ENCODE peak calls at places on chromosome 16, in six cellular contexts. One of them, this sample, is unnamed.

GRCh38 chr16:65908568-65908967 is 457.9 kb upstream of the CDH5 start:
- DNase-seq in cardiac fibroblast: no peak
- DNase-seq in mesothelial cell of epicardium: no peak
- DNase-seq in progenitor cell of endocrine pancreas: no peak
- DNase-seq in fibroblast of the aortic adventitia: no peak
- DNase-seq in psoas muscle: no peak
- DNase-seq in this sample: peak

GRCh38 chr16:64440421-64440831 is 681.4 kb downstream of the CDH11 start:
- DNase-seq in fibroblast of the aortic adventitia: peak
- DNase-seq in cardiac fibroblast: peak
- DNase-seq in mesothelial cell of epicardium: no peak
- DNase-seq in psoas muscle: peak
- DNase-seq in progenitor cell of endocrine pancreas: no peak
- DNase-seq in this sample: no peak

GRCh38 chr16:80788016-80788415 is 16.4 kb downstream of the CDYL2 start:
- DNase-seq in psoas muscle: no peak
- DNase-seq in progenitor cell of endocrine pancreas: no peak
- DNase-seq in mesothelial cell of epicardium: no peak
- DNase-seq in fibroblast of the aortic adventitia: peak
- DNase-seq in cardiac fibroblast: no peak
- DNase-seq in this sample: no peak

GRCh38 chr16:57938936-57939871 is 31.7 kb downstream of the CNGB1 start:
- DNase-seq in mesothelial cell of epicardium: no peak
- DNase-seq in fibroblast of the aortic adventitia: peak
- DNase-seq in psoas muscle: peak
- DNase-seq in progenitor cell of endocrine pancreas: no peak
- DNase-seq in cardiac fibroblast: peak
- DNase-seq in this sample: no peak

GRCh38 chr16:77169650-77170236 is 21.2 kb upstream of the MON1B start:
- DNase-seq in psoas muscle: no peak
- DNase-seq in fibroblast of the aortic adventitia: peak
- DNase-seq in progenitor cell of endocrine pancreas: peak
- DNase-seq in mesothelial cell of epicardium: peak
- DNase-seq in cardiac fibroblast: peak
- DNase-seq in this sample: peak

GRCh38 chr16:15033309-15033707 is 22.6 kb downstream of the NTAN1 start:
- DNase-seq in fibroblast of the aortic adventitia: no peak
- DNase-seq in progenitor cell of endocrine pancreas: no peak
- DNase-seq in psoas muscle: no peak
- DNase-seq in mesothelial cell of epicardium: no peak
- DNase-seq in cardiac fibroblast: peak
- DNase-seq in this sample: no peak

GRCh38 chr16:13194766-13195165 is 293.4 kb downstream of the SHISA9 start:
- DNase-seq in progenitor cell of endocrine pancreas: no peak
- DNase-seq in cardiac fibroblast: no peak
- DNase-seq in mesothelial cell of epicardium: no peak
- DNase-seq in fibroblast of the aortic adventitia: no peak
- DNase-seq in psoas muscle: no peak
- DNase-seq in this sample: no peak

GRCh38 chr16:64950262-64950661 is 171.6 kb downstream of the CDH11 start:
- DNase-seq in cardiac fibroblast: no peak
- DNase-seq in mesothelial cell of epicardium: no peak
- DNase-seq in progenitor cell of endocrine pancreas: no peak
- DNase-seq in psoas muscle: no peak
- DNase-seq in fibroblast of the aortic adventitia: no peak
- DNase-seq in this sample: no peak

GRCh38 chr16:58501242-58502131 is 1.5 kb downstream of the NDRG4 start:
- DNase-seq in mesothelial cell of epicardium: peak
- DNase-seq in cardiac fibroblast: no peak
- DNase-seq in progenitor cell of endocrine pancreas: peak
- DNase-seq in fibroblast of the aortic adventitia: no peak
- DNase-seq in psoas muscle: no peak
- DNase-seq in this sample: peak

GRCh38 chr16:27431773-27432599 is 30.0 kb downstream of the IL21R start:
- DNase-seq in progenitor cell of endocrine pancreas: peak
- DNase-seq in fibroblast of the aortic adventitia: no peak
- DNase-seq in cardiac fibroblast: no peak
- DNase-seq in psoas muscle: no peak
- DNase-seq in mesothelial cell of epicardium: peak
- DNase-seq in this sample: peak

GRCh38 chr16:61323456-61323855 is 712.8 kb downstream of the CDH8 start:
- DNase-seq in cardiac fibroblast: peak
- DNase-seq in mesothelial cell of epicardium: no peak
- DNase-seq in fibroblast of the aortic adventitia: peak
- DNase-seq in progenitor cell of endocrine pancreas: no peak
- DNase-seq in psoas muscle: no peak
- DNase-seq in this sample: no peak

GRCh38 chr16:50025544-50025931 is 513 bp downstream of the CNEP1R1 start:
- DNase-seq in mesothelial cell of epicardium: no peak
- DNase-seq in fibroblast of the aortic adventitia: peak
- DNase-seq in psoas muscle: no peak
- DNase-seq in progenitor cell of endocrine pancreas: no peak
- DNase-seq in cardiac fibroblast: peak
- DNase-seq in this sample: no peak

GRCh38 chr16:72033437-72033836 is 20.9 kb upstream of the HP start:
- DNase-seq in cardiac fibroblast: no peak
- DNase-seq in mesothelial cell of epicardium: no peak
- DNase-seq in fibroblast of the aortic adventitia: no peak
- DNase-seq in psoas muscle: no peak
- DNase-seq in progenitor cell of endocrine pancreas: no peak
- DNase-seq in this sample: no peak

GRCh38 chr16:85483424-85483823 is 129.7 kb upstream of the GSE1 start:
- DNase-seq in fibroblast of the aortic adventitia: no peak
- DNase-seq in progenitor cell of endocrine pancreas: no peak
- DNase-seq in cardiac fibroblast: no peak
- DNase-seq in mesothelial cell of epicardium: no peak
- DNase-seq in psoas muscle: no peak
- DNase-seq in this sample: no peak

GRCh38 chr16:89575247-89576172 is at the start of gene CPNE7:
- DNase-seq in progenitor cell of endocrine pancreas: no peak
- DNase-seq in cardiac fibroblast: no peak
- DNase-seq in psoas muscle: peak
- DNase-seq in fibroblast of the aortic adventitia: no peak
- DNase-seq in mesothelial cell of epicardium: no peak
- DNase-seq in this sample: no peak

GRCh38 chr16:72763927-72764628 is 283.9 kb downstream of the ZFHX3 start:
- DNase-seq in mesothelial cell of epicardium: no peak
- DNase-seq in cardiac fibroblast: no peak
- DNase-seq in fibroblast of the aortic adventitia: no peak
- DNase-seq in progenitor cell of endocrine pancreas: no peak
- DNase-seq in psoas muscle: no peak
- DNase-seq in this sample: no peak

GRCh38 chr16:14264560-14264959 is 193.4 kb downstream of the MRTFB start:
- DNase-seq in fibroblast of the aortic adventitia: no peak
- DNase-seq in psoas muscle: no peak
- DNase-seq in cardiac fibroblast: no peak
- DNase-seq in mesothelial cell of epicardium: no peak
- DNase-seq in progenitor cell of endocrine pancreas: no peak
- DNase-seq in this sample: no peak

DNA sequence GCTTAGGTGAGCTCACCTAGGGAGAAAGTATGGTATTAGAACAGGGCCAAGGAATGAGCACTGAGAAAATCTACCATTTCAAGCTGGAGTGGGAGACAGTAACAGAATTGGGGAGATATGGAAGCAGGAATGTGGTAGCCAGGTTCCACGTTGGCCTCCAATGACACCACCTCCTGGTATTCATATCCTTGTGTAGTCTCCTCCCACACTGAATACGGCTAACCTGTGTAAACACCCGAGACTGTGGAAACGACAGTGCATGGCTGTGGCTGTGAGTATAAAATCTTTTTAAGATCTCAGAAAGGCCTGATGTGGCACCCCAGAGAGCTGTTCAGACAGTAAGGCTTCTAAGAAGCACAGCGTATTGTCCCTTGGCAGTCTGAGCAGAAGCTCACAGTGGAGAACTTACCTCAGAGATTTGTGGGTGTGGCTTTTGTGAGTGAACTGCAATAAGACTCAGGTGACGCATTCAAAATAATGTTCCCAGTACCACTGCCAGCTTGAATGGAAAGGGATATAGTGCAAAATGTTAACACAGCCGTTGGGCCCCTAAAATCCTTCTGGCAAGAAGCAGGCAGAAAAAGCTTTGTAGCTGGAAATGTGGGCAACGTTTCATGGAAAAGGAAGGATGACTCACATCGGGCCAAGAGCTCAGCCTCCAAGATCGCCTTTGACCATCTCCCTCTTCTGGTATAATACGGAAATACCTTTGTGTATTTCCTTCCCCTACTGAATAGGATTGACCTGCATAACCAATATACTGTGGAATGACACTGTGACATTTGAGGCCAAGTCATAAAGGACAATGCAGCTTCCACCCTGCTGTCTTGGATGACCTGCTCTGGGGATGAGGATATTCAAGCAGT is 14.4 kb downstream of the SDR42E1 start:
- DNase-seq in fibroblast of the aortic adventitia: peak
- DNase-seq in cardiac fibroblast: peak
- DNase-seq in progenitor cell of endocrine pancreas: no peak
- DNase-seq in psoas muscle: no peak
- DNase-seq in mesothelial cell of epicardium: no peak
- DNase-seq in this sample: no peak
- TF ChIP-seq CTCF in fibroblast of the aortic adventitia: peak
- TF ChIP-seq CTCF in cardiac fibroblast: peak
- TF ChIP-seq CTCF in progenitor cell of endocrine pancreas: no peak
- TF ChIP-seq CTCF in psoas muscle: no peak
- TF ChIP-seq CTCF in mesothelial cell of epicardium: no peak
- TF ChIP-seq CTCF in this sample: peak

GRCh38 chr16:67280090-67281015 is 1.0 kb downstream of the PLEKHG4 start:
- DNase-seq in fibroblast of the aortic adventitia: no peak
- DNase-seq in psoas muscle: no peak
- DNase-seq in progenitor cell of endocrine pancreas: no peak
- DNase-seq in cardiac fibroblast: no peak
- DNase-seq in mesothelial cell of epicardium: no peak
- DNase-seq in this sample: no peak

GRCh38 chr16:67277294-67277998 is 1.9 kb upstream of the PLEKHG4 start:
- DNase-seq in cardiac fibroblast: peak
- DNase-seq in fibroblast of the aortic adventitia: peak
- DNase-seq in psoas muscle: peak
- DNase-seq in mesothelial cell of epicardium: no peak
- DNase-seq in progenitor cell of endocrine pancreas: no peak
- DNase-seq in this sample: no peak

GRCh38 chr16:67277999-67278772 is 1.1 kb upstream of the PLEKHG4 start:
- DNase-seq in progenitor cell of endocrine pancreas: no peak
- DNase-seq in psoas muscle: peak
- DNase-seq in mesothelial cell of epicardium: no peak
- DNase-seq in fibroblast of the aortic adventitia: peak
- DNase-seq in cardiac fibroblast: peak
- DNase-seq in this sample: no peak

GRCh38 chr16:67279296-67280089 is at the start of gene PLEKHG4:
- DNase-seq in cardiac fibroblast: peak
- DNase-seq in fibroblast of the aortic adventitia: peak
- DNase-seq in mesothelial cell of epicardium: peak
- DNase-seq in psoas muscle: peak
- DNase-seq in progenitor cell of endocrine pancreas: peak
- DNase-seq in this sample: peak

DNA sequence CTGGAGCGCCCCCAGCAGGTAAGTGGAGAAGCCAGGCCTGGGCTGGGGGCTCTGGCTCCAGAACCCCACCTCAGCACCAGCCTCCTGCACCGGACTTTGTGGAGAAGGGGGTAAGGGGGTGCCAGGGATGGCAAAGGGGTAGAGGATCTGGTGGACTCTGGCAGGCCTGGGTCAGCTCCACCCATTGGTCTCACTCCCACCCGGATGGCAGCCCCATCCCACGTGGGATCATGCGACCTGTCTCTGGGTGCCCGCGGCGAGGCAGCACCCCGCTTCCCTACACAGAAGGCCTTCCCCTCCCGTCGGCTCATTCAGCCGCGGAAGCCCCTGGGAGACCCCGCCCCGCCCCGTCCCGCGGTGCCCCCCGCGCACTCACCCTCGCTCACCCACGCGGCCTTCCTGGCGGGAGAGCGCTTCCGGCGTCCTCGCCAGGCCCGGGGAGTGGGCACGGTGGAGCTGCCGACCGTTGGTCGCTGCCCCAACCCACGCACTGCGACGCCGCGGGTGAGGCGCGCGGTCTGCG is 498 bp upstream of the PLEKHG4 start:
- DNase-seq in mesothelial cell of epicardium: no peak
- DNase-seq in psoas muscle: peak
- DNase-seq in cardiac fibroblast: no peak
- DNase-seq in progenitor cell of endocrine pancreas: no peak
- DNase-seq in fibroblast of the aortic adventitia: no peak
- DNase-seq in this sample: no peak
- TF ChIP-seq CTCF in mesothelial cell of epicardium: no peak
- TF ChIP-seq CTCF in psoas muscle: no peak
- TF ChIP-seq CTCF in cardiac fibroblast: peak
- TF ChIP-seq CTCF in progenitor cell of endocrine pancreas: peak
- TF ChIP-seq CTCF in fibroblast of the aortic adventitia: no peak
- TF ChIP-seq CTCF in this sample: no peak

GRCh38 chr16:70700101-70701020 is 14.5 kb upstream of the MTSS2 start:
- DNase-seq in fibroblast of the aortic adventitia: no peak
- DNase-seq in cardiac fibroblast: no peak
- DNase-seq in psoas muscle: peak
- DNase-seq in progenitor cell of endocrine pancreas: no peak
- DNase-seq in mesothelial cell of epicardium: no peak
- DNase-seq in this sample: no peak

GRCh38 chr16:70699696-70700095 is 13.8 kb upstream of the MTSS2 start:
- DNase-seq in fibroblast of the aortic adventitia: no peak
- DNase-seq in cardiac fibroblast: no peak
- DNase-seq in progenitor cell of endocrine pancreas: no peak
- DNase-seq in psoas muscle: no peak
- DNase-seq in mesothelial cell of epicardium: no peak
- DNase-seq in this sample: no peak

GRCh38 chr16:70701596-70701995 is 15.7 kb upstream of the MTSS2 start:
- DNase-seq in mesothelial cell of epicardium: no peak
- DNase-seq in progenitor cell of endocrine pancreas: no peak
- DNase-seq in fibroblast of the aortic adventitia: no peak
- DNase-seq in psoas muscle: no peak
- DNase-seq in cardiac fibroblast: no peak
- DNase-seq in this sample: no peak

GRCh38 chr16:70701998-70702397 is 16.1 kb upstream of the MTSS2 start:
- DNase-seq in mesothelial cell of epicardium: no peak
- DNase-seq in cardiac fibroblast: no peak
- DNase-seq in fibroblast of the aortic adventitia: no peak
- DNase-seq in psoas muscle: no peak
- DNase-seq in progenitor cell of endocrine pancreas: no peak
- DNase-seq in this sample: no peak

DNA sequence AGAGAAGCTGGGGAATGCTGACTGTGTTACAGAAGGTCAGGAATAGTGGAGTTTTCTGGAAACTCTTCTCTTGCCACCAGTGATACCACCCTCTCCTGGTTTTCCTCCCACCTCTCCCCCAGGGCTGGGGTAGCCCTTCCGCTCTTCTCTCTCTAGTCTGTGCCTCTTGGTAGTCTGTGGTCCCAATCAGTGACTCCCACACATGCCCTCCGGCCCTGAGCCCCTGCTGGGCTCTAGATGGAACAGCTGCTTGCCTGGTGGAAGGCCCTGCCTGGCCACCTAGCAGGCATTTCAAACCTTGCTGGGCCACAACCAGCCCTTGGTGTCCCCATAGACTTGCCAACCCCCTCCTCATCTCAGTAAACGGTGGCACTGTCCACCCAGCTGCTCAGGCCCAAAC is 15.2 kb upstream of the MTSS2 start:
- DNase-seq in cardiac fibroblast: no peak
- DNase-seq in progenitor cell of endocrine pancreas: no peak
- DNase-seq in fibroblast of the aortic adventitia: no peak
- DNase-seq in psoas muscle: no peak
- DNase-seq in mesothelial cell of epicardium: no peak
- DNase-seq in this sample: no peak
- TF ChIP-seq CTCF in cardiac fibroblast: no peak
- TF ChIP-seq CTCF in progenitor cell of endocrine pancreas: no peak
- TF ChIP-seq CTCF in fibroblast of the aortic adventitia: no peak
- TF ChIP-seq CTCF in psoas muscle: no peak
- TF ChIP-seq CTCF in mesothelial cell of epicardium: no peak
- TF ChIP-seq CTCF in this sample: no peak

GRCh38 chr16:53821957-53822625 is 118.1 kb downstream of the FTO start:
- DNase-seq in mesothelial cell of epicardium: no peak
- DNase-seq in progenitor cell of endocrine pancreas: no peak
- DNase-seq in cardiac fibroblast: peak
- DNase-seq in psoas muscle: no peak
- DNase-seq in fibroblast of the aortic adventitia: peak
- DNase-seq in this sample: no peak
- TF ChIP-seq CTCF in mesothelial cell of epicardium: no peak
- TF ChIP-seq CTCF in progenitor cell of endocrine pancreas: no peak
- TF ChIP-seq CTCF in cardiac fibroblast: peak
- TF ChIP-seq CTCF in psoas muscle: no peak
- TF ChIP-seq CTCF in fibroblast of the aortic adventitia: no peak
- TF ChIP-seq CTCF in this sample: no peak

This sample was measured in glutamatergic neuron.